ENCODE peak calls at places on chromosomes 11 and 22, in five cellular contexts. One of them, this sample, is unnamed. For H3K9me3, the result is how much of the 10 kb centered on the place peaks cover.

GRCh38 chr11:86069408-86070086 is 663 bp upstream of the PICALM start:
- DNase-seq in mesenchymal stem cell: peak
- DNase-seq in fibroblast of lung: peak
- DNase-seq in neural progenitor cell: no peak
- DNase-seq in A673: peak
- DNase-seq in this sample: peak

GRCh38 chr11:114315749-114316368 is 19.7 kb downstream of the NNMT start:
- DNase-seq in mesenchymal stem cell: peak
- DNase-seq in fibroblast of lung: no peak
- DNase-seq in neural progenitor cell: no peak
- DNase-seq in A673: no peak
- DNase-seq in this sample: no peak

GRCh38 chr11:113647856-113648255 is 58.3 kb downstream of the TMPRSS5 start:
- DNase-seq in mesenchymal stem cell: no peak
- DNase-seq in fibroblast of lung: peak
- DNase-seq in neural progenitor cell: no peak
- DNase-seq in A673: no peak
- DNase-seq in this sample: no peak

GRCh38 chr22:40480996-40481395 is 110.6 kb downstream of the SGSM3 start:
- DNase-seq in mesenchymal stem cell: no peak
- DNase-seq in fibroblast of lung: no peak
- DNase-seq in neural progenitor cell: no peak
- DNase-seq in A673: no peak
- DNase-seq in this sample: no peak

GRCh38 chr22:49764151-49764581 is 63.5 kb downstream of the BRD1 start:
- DNase-seq in mesenchymal stem cell: no peak
- DNase-seq in fibroblast of lung: no peak
- DNase-seq in neural progenitor cell: no peak
- DNase-seq in A673: peak
- DNase-seq in this sample: no peak

GRCh38 chr22:42773161-42773560 is 52.5 kb upstream of the A4GALT start:
- DNase-seq in mesenchymal stem cell: no peak
- DNase-seq in fibroblast of lung: no peak
- DNase-seq in neural progenitor cell: no peak
- DNase-seq in A673: no peak
- DNase-seq in this sample: no peak

GRCh38 chr11:85232559-85232958 is 394.6 kb downstream of the DLG2 start:
- DNase-seq in mesenchymal stem cell: no peak
- DNase-seq in fibroblast of lung: no peak
- DNase-seq in neural progenitor cell: no peak
- DNase-seq in A673: no peak
- DNase-seq in this sample: no peak

GRCh38 chr11:9568854-9569587 is 4.4 kb upstream of the WEE1 start:
- DNase-seq in mesenchymal stem cell: peak
- DNase-seq in fibroblast of lung: peak
- DNase-seq in neural progenitor cell: peak
- DNase-seq in A673: peak
- DNase-seq in this sample: peak

GRCh38 chr11:104657083-104657482 is 241.2 kb downstream of the CASP12 start:
- DNase-seq in mesenchymal stem cell: no peak
- DNase-seq in fibroblast of lung: no peak
- DNase-seq in neural progenitor cell: no peak
- DNase-seq in A673: no peak
- DNase-seq in this sample: no peak

GRCh38 chr11:69431136-69431535 is 50.3 kb upstream of the LINC01488 start:
- DNase-seq in mesenchymal stem cell: no peak
- DNase-seq in fibroblast of lung: no peak
- DNase-seq in neural progenitor cell: no peak
- DNase-seq in A673: no peak
- DNase-seq in this sample: no peak

GRCh38 chr11:12684821-12685220 is 10.6 kb downstream of the TEAD1 start:
- DNase-seq in mesenchymal stem cell: no peak
- DNase-seq in fibroblast of lung: no peak
- DNase-seq in neural progenitor cell: no peak
- DNase-seq in A673: no peak
- DNase-seq in this sample: no peak

GRCh38 chr11:108527382-108527781 is 29.2 kb upstream of the POGLUT3 start:
- DNase-seq in mesenchymal stem cell: no peak
- DNase-seq in fibroblast of lung: no peak
- DNase-seq in neural progenitor cell: no peak
- DNase-seq in A673: no peak
- DNase-seq in this sample: no peak

GRCh38 chr11:1411301-1411700 is 21.6 kb downstream of the BRSK2 start:
- DNase-seq in mesenchymal stem cell: no peak
- DNase-seq in fibroblast of lung: no peak
- DNase-seq in neural progenitor cell: no peak
- DNase-seq in A673: no peak
- DNase-seq in this sample: no peak

GRCh38 chr11:1412377-1413095 is 22.8 kb downstream of the BRSK2 start:
- DNase-seq in mesenchymal stem cell: no peak
- DNase-seq in fibroblast of lung: no peak
- DNase-seq in neural progenitor cell: no peak
- DNase-seq in A673: no peak
- DNase-seq in this sample: no peak

GRCh38 chr11:1410366-1411291 is 20.9 kb downstream of the BRSK2 start:
- DNase-seq in mesenchymal stem cell: no peak
- DNase-seq in fibroblast of lung: no peak
- DNase-seq in neural progenitor cell: peak
- DNase-seq in A673: no peak
- DNase-seq in this sample: no peak

GRCh38 chr11:1415631-1416030 is 25.9 kb downstream of the BRSK2 start:
- DNase-seq in mesenchymal stem cell: no peak
- DNase-seq in fibroblast of lung: no peak
- DNase-seq in neural progenitor cell: no peak
- DNase-seq in A673: no peak
- DNase-seq in this sample: no peak

GRCh38 chr11:1414650-1415049 is 24.9 kb downstream of the BRSK2 start:
- DNase-seq in mesenchymal stem cell: no peak
- DNase-seq in fibroblast of lung: no peak
- DNase-seq in neural progenitor cell: no peak
- DNase-seq in A673: no peak
- DNase-seq in this sample: no peak
- H3K9me3 ChIP-seq in mesenchymal stem cell: under half
- H3K9me3 ChIP-seq in fibroblast of lung: under half
- H3K9me3 ChIP-seq in neural progenitor cell: under half
- H3K9me3 ChIP-seq in A673: under half
- H3K9me3 ChIP-seq in this sample: under half

GRCh38 chr11:80798189-80798588 is 1357.4 kb upstream of the TENM4 start:
- DNase-seq in mesenchymal stem cell: no peak
- DNase-seq in fibroblast of lung: no peak
- DNase-seq in neural progenitor cell: peak
- DNase-seq in A673: peak
- DNase-seq in this sample: no peak
- H3K9me3 ChIP-seq in mesenchymal stem cell: under half
- H3K9me3 ChIP-seq in fibroblast of lung: under half
- H3K9me3 ChIP-seq in neural progenitor cell: under half
- H3K9me3 ChIP-seq in A673: under half
- H3K9me3 ChIP-seq in this sample: under half

DNA sequence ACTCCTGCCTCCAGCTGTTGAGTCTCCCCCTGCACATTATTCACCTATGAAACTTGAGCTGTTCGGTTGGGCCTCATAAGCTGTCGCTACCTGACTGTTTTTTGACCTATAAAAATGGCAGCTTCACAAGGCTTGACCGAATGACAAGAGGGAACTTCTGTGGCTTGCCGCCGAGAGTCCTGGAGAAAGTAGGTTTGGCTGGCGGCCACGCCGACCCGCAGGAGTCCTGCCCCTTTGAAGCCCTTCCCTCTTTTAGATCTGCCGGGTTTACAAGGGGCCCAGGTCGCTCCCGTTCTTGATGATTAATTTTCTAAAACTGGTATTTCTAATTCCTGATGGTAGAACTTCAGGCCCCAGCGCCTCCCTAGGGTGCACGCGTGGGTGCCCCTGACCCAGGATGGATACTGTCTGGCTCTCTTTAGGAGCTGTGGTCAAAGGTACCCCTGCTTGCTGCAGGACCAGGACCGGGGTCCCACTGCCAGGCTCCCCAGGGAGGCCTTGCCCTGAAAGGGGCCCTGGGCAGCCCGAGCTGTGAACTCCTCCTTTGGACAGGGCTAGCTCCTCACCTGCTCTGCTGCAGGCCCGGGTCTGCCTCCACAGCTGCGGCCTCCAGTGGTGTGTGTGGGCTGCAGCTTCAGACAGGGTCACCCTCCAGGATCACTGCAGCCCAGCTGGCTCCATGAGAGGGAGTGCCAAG is 171.8 kb downstream of the CTTN start:
- DNase-seq in mesenchymal stem cell: no peak
- DNase-seq in fibroblast of lung: no peak
- DNase-seq in neural progenitor cell: no peak
- DNase-seq in A673: no peak
- DNase-seq in this sample: no peak
- H3K9me3 ChIP-seq in mesenchymal stem cell: under half
- H3K9me3 ChIP-seq in fibroblast of lung: under half
- H3K9me3 ChIP-seq in neural progenitor cell: under half
- H3K9me3 ChIP-seq in A673: under half
- H3K9me3 ChIP-seq in this sample: under half

GRCh38 chr11:101211407-101211975 is 81.9 kb upstream of the PGR start:
- DNase-seq in mesenchymal stem cell: no peak
- DNase-seq in fibroblast of lung: no peak
- DNase-seq in neural progenitor cell: no peak
- DNase-seq in A673: no peak
- DNase-seq in this sample: no peak

GRCh38 chr11:101215069-101215468 is 85.5 kb upstream of the PGR start:
- DNase-seq in mesenchymal stem cell: no peak
- DNase-seq in fibroblast of lung: no peak
- DNase-seq in neural progenitor cell: no peak
- DNase-seq in A673: no peak
- DNase-seq in this sample: no peak
- H3K9me3 ChIP-seq in mesenchymal stem cell: under half
- H3K9me3 ChIP-seq in fibroblast of lung: under half
- H3K9me3 ChIP-seq in neural progenitor cell: under half
- H3K9me3 ChIP-seq in A673: under half
- H3K9me3 ChIP-seq in this sample: under half

GRCh38 chr11:133249065-133249464 is 283.2 kb downstream of the OPCML start:
- DNase-seq in mesenchymal stem cell: no peak
- DNase-seq in fibroblast of lung: no peak
- DNase-seq in neural progenitor cell: peak
- DNase-seq in A673: no peak
- DNase-seq in this sample: no peak
- H3K9me3 ChIP-seq in mesenchymal stem cell: under half
- H3K9me3 ChIP-seq in fibroblast of lung: under half
- H3K9me3 ChIP-seq in neural progenitor cell: under half
- H3K9me3 ChIP-seq in A673: under half
- H3K9me3 ChIP-seq in this sample: under half

DNA sequence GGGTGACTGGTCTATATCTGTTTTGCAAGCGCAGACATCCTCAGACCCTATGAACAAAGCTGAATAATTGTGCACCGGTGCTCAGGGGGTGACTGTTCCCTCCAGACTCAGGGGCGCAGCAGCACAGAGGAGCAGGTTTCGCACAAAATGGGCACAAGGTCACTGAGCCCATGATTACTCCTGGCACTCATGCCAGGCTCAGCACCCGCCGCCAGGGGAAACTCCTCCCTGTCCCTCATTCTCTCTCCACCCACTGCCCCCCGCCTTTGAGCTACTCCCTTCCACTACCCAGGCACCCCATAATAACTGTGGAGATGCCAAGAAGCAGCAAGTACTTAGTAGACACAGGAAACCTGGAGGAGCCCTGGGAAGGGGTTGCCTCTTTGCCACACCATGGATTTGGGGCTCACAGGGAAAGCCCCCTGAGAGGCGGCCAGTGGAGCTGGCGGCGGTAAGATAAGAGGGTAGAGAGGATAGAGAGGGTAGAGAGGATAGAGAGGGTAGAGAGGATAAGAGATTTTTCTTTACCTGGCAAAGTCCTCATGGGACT is 198.8 kb downstream of the CTTN start:
- DNase-seq in mesenchymal stem cell: no peak
- DNase-seq in fibroblast of lung: no peak
- DNase-seq in neural progenitor cell: no peak
- DNase-seq in A673: no peak
- DNase-seq in this sample: no peak
- H3K9me3 ChIP-seq in mesenchymal stem cell: under half
- H3K9me3 ChIP-seq in fibroblast of lung: under half
- H3K9me3 ChIP-seq in neural progenitor cell: under half
- H3K9me3 ChIP-seq in A673: under half
- H3K9me3 ChIP-seq in this sample: under half

GRCh38 chr22:16967453-16968217 is 40.4 kb downstream of the GAB4 start:
- DNase-seq in mesenchymal stem cell: no peak
- DNase-seq in fibroblast of lung: no peak
- DNase-seq in neural progenitor cell: no peak
- DNase-seq in A673: no peak
- DNase-seq in this sample: no peak

GRCh38 chr22:16970446-16970845 is 37.6 kb downstream of the GAB4 start:
- DNase-seq in mesenchymal stem cell: no peak
- DNase-seq in fibroblast of lung: no peak
- DNase-seq in neural progenitor cell: no peak
- DNase-seq in A673: no peak
- DNase-seq in this sample: peak

GRCh38 chr22:16966251-16966650 is 41.8 kb downstream of the GAB4 start:
- DNase-seq in mesenchymal stem cell: no peak
- DNase-seq in fibroblast of lung: no peak
- DNase-seq in neural progenitor cell: no peak
- DNase-seq in A673: no peak
- DNase-seq in this sample: no peak

GRCh38 chr22:16969508-16970327 is 38.3 kb downstream of the GAB4 start:
- DNase-seq in mesenchymal stem cell: no peak
- DNase-seq in fibroblast of lung: no peak
- DNase-seq in neural progenitor cell: no peak
- DNase-seq in A673: no peak
- DNase-seq in this sample: no peak

DNA sequence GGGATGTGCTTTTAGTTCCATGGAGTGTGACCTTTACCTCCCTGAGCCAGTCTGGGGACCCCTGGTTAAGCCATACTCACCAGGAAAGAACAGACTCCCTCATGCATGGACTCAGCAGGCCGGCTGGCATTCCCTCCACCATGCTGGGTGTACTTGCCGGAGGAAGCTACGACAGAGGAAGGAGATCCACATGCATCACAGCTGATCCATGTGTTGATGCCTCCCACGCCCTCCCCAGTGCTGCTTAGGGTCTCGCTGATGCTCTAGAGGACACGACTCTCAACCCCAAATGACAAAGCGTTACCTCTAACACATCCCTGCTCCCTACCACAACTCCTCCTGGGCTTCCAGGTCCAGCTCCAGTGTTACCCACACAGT is 39.8 kb downstream of the GAB4 start:
- DNase-seq in mesenchymal stem cell: no peak
- DNase-seq in fibroblast of lung: no peak
- DNase-seq in neural progenitor cell: no peak
- DNase-seq in A673: no peak
- DNase-seq in this sample: no peak
- H3K9me3 ChIP-seq in mesenchymal stem cell: under half
- H3K9me3 ChIP-seq in fibroblast of lung: under half
- H3K9me3 ChIP-seq in neural progenitor cell: under half
- H3K9me3 ChIP-seq in A673: under half
- H3K9me3 ChIP-seq in this sample: under half

DNA sequence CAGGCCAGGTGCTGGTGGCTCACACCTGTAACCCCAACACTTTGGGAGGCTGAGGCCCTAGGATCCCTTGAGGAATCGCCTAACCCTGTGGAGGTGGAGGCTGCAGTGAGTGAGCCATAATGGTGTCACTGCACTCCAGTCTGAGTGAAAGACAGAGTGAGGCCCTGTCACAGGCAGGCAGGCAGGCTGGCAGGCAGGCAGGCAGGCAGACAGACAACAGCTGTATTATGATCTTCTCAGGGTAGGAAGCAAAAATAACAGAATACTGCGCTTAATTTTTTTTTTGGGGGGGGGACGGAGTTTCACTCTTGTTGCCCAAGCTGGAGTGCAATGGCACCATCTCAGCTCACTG is 3901.6 kb upstream of the OR11H1 start:
- DNase-seq in mesenchymal stem cell: no peak
- DNase-seq in fibroblast of lung: no peak
- DNase-seq in neural progenitor cell: no peak
- DNase-seq in A673: no peak
- DNase-seq in this sample: no peak
- H3K9me3 ChIP-seq in mesenchymal stem cell: under half
- H3K9me3 ChIP-seq in fibroblast of lung: under half
- H3K9me3 ChIP-seq in neural progenitor cell: half or more
- H3K9me3 ChIP-seq in A673: half or more
- H3K9me3 ChIP-seq in this sample: under half

GRCh38 chr11:133501643-133502535 is 30.4 kb downstream of the OPCML start:
- DNase-seq in mesenchymal stem cell: no peak
- DNase-seq in fibroblast of lung: no peak
- DNase-seq in neural progenitor cell: peak
- DNase-seq in A673: no peak
- DNase-seq in this sample: no peak
- H3K9me3 ChIP-seq in mesenchymal stem cell: under half
- H3K9me3 ChIP-seq in fibroblast of lung: under half
- H3K9me3 ChIP-seq in neural progenitor cell: under half
- H3K9me3 ChIP-seq in A673: under half
- H3K9me3 ChIP-seq in this sample: under half

This sample was measured in MG63.